ENCODE peak calls at places on chromosomes 3 and 15, in six cellular contexts. T is CD4-positive, alpha-beta T cell; K is bronchial epithelial cell; O is OCI-LY7; Z is glutamatergic neuron; H is fibroblast of lung. L is an unnamed sample.

GRCh38 chr3:14915636-14916222 is 31.7 kb upstream of the NR2C2 start:
- DNase-seq in O (peak), Z (no peak), H (no peak), T (no peak), K (peak), L (no peak)

GRCh38 chr3:149620291-149621020 is 37.4 kb downstream of the WWTR1 start:
- DNase-seq in Z (no peak), T (no peak), K (no peak), O (no peak), H (peak), L (no peak)

GRCh38 chr3:17479681-17480405 is 262.6 kb downstream of the TBC1D5 start:
- DNase-seq in Z (no peak), O (no peak), H (no peak), T (no peak), K (no peak), L (no peak)

GRCh38 chr3:64889991-64890390 is 202.2 kb upstream of the ADAMTS9 start:
- DNase-seq in O (no peak), Z (peak), H (peak), K (no peak), T (no peak), L (no peak)

GRCh38 chr3:197501879-197502620 is 53.7 kb downstream of the BDH1 start:
- DNase-seq in T (no peak), H (peak), O (peak), Z (peak), K (peak), L (no peak)

GRCh38 chr15:75591655-75592364 is 12.7 kb upstream of the PTPN9 start:
- DNase-seq in K (no peak), T (no peak), Z (no peak), O (no peak), H (no peak), L (no peak)

GRCh38 chr15:76533060-76533955 is 196.7 kb downstream of the ISL2 start:
- DNase-seq in O (no peak), H (peak), T (no peak), Z (no peak), K (peak), L (no peak)

GRCh38 chr3:56654460-56654859 is 28.6 kb downstream of the TASOR start:
- DNase-seq in H (no peak), K (no peak), O (no peak), T (no peak), Z (no peak), L (no peak)

GRCh38 chr15:50066202-50066601 is 52.8 kb downstream of the ATP8B4 start:
- DNase-seq in H (no peak), Z (no peak), K (peak), T (no peak), O (no peak), L (peak)

GRCh38 chr3:57919987-57920386 is 88.2 kb upstream of the FLNB start:
- DNase-seq in K (no peak), O (no peak), Z (no peak), T (no peak), H (no peak), L (no peak)

GRCh38 chr3:194323785-194324735 is 27.1 kb downstream of the CPN2 start:
- DNase-seq in K (no peak), Z (no peak), O (no peak), T (no peak), H (peak), L (peak)

GRCh38 chr3:37052860-37053259 is 59.5 kb downstream of the MLH1 start:
- DNase-seq in O (no peak), H (no peak), K (no peak), T (no peak), Z (no peak), L (no peak)

GRCh38 chr3:66106788-66107187 is 68.1 kb upstream of the MAGI1 start:
- DNase-seq in H (no peak), K (peak), Z (no peak), O (no peak), T (no peak), L (no peak)

GRCh38 chr3:43365601-43366305 is 79.4 kb downstream of the SNRK start:
- DNase-seq in Z (no peak), T (no peak), K (no peak), O (no peak), H (no peak), L (no peak)

GRCh38 chr3:149247025-149247710 is 25.5 kb upstream of the CP start:
- DNase-seq in O (peak), Z (no peak), T (no peak), H (peak), K (peak), L (no peak)

GRCh38 chr15:81398910-81399551 is 25.0 kb upstream of the TMC3 start:
- DNase-seq in O (no peak), T (no peak), K (peak), H (peak), Z (no peak), L (no peak)

GRCh38 chr3:171135536-171135935 is 109.0 kb upstream of the SLC2A2 start:
- DNase-seq in K (peak), T (no peak), O (no peak), Z (no peak), H (peak), L (no peak)

DNA sequence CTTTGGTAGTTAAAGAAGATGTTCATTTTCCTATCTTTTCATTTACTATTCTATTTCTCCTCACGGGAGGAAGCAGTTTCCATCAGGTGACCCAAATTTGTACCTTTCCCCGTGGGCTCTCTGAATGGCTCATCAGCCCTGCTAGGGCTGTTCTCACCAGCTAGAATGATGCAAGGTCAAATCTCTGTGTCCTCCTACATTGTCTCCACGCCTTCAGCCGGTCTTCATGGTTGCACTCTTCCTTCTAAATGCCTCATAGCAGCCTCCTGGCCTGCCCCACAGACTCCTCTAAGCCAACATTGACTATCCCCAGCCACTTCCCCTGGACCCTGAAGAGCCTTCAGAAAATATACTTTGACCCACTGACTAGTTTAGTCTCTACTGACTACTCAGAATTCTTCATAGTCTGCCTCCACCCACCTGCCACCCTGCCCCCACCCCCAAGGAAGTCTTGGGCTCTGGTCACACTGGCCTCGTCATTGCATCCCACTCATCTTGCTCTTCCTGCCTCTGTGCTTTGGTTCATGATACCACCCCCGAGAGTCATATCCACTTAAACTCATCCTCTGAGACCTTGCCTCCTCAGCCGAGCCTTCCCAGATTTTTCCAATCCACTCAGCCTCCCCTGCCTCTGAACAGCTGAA is 9.6 kb upstream of the DOCK3 start:
- DNase-seq in K (no peak), O (no peak), H (no peak), Z (no peak), T (no peak), L (no peak)
- TF ChIP-seq CTCF in K (no peak), O (no peak), H (no peak), Z (no peak), T (no peak), L (no peak)

GRCh38 chr15:89893027-89893426 is 767 bp downstream of the AP3S2 start:
- DNase-seq in H (peak), T (no peak), Z (no peak), K (peak), O (no peak), L (no peak)
- TF ChIP-seq CTCF in H (no peak), T (no peak), Z (no peak), K (no peak), O (no peak), L (no peak)

DNA sequence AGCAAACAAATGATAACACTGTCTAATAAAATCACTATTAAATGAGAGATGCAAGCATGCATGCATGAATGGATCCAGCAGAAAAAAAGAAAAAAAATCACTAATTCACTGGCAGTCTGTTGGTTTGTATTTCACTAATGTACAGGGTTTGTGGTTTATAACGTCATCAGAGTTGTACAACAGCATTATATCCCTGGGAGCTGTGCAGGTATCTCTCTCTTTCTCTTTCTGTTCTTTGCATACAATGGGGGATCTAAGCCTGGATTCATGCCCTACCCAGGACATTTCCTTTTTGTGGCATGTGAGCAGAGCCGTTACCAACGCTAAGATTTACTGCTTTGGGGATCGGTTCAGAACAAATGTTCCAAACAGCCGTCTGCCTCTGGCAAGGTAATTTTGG is 229.5 kb downstream of the SOX2 start:
- DNase-seq in Z (no peak), H (no peak), T (no peak), O (no peak), K (peak), L (no peak)
- TF ChIP-seq CTCF in Z (no peak), H (no peak), T (no peak), O (no peak), K (no peak), L (no peak)

DNA sequence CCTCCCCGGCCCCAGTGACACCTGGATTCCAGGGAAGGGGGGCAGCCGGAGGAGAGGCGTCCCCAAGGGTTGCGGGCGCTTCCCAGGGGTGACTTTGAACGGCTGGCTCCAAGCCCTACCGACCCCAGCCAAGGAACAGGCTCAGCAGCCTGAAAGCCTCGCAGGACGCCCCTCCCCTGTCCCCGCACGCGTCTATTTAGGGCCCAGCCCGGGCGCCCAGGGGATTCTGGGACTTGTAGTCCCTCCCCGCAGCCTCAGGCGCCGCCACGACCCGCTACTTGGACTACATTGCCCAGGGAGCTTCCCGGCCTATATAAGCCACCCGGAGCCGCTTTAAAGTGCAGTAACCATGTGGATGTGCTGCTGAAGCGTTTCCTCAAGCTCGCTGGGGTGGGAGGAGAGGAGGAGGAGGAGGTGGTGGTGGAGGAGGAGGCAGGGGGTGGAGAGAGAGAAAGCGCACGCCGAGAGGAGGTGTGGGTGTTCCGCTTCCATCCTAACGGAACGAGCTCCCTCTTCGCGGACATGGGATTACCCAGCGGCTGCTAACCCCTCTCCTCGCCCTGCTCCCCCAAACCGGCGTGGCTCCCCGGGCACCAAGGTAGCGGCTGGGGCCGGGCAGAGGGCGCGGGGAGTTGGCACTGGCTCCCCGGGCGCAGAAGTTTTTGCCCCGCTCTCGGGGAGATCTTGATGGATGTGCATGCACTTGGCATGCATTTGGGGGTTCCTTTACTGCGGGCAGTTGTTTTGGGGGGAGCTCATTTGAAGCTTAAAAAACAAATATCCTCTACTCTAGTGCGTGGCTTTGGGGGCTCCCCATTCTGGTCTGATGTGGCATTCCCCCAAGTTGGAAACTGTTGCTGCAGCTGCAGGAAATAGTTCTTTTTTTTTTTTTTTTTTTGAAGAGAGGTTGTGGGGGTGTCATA is at the start of gene ITPR1:
- DNase-seq in K (peak), T (peak), Z (peak), H (peak), O (peak), L (peak)
- TF ChIP-seq CTCF in K (no peak), T (no peak), Z (no peak), H (no peak), O (no peak), L (no peak)

GRCh38 chr3:184134746-184135148 is 411 bp upstream of the EIF2B5 start:
- DNase-seq in O (no peak), H (peak), K (no peak), Z (no peak), T (no peak), L (no peak)

GRCh38 chr3:184132947-184133346 is 2.2 kb upstream of the EIF2B5 start:
- DNase-seq in K (no peak), Z (no peak), O (no peak), H (no peak), T (no peak), L (no peak)

GRCh38 chr3:184135149-184135910 is at the start of gene EIF2B5:
- DNase-seq in H (peak), Z (peak), K (peak), O (peak), T (peak), L (peak)

GRCh38 chr3:184135911-184136260 is 728 bp downstream of the EIF2B5 start:
- DNase-seq in T (no peak), Z (no peak), H (no peak), O (no peak), K (no peak), L (no peak)

GRCh38 chr3:184133840-184134745 is 1.1 kb upstream of the EIF2B5 start:
- DNase-seq in T (no peak), Z (peak), O (peak), H (peak), K (peak), L (peak)
- TF ChIP-seq CTCF in T (no peak), Z (no peak), O (no peak), H (no peak), K (no peak), L (no peak)

DNA sequence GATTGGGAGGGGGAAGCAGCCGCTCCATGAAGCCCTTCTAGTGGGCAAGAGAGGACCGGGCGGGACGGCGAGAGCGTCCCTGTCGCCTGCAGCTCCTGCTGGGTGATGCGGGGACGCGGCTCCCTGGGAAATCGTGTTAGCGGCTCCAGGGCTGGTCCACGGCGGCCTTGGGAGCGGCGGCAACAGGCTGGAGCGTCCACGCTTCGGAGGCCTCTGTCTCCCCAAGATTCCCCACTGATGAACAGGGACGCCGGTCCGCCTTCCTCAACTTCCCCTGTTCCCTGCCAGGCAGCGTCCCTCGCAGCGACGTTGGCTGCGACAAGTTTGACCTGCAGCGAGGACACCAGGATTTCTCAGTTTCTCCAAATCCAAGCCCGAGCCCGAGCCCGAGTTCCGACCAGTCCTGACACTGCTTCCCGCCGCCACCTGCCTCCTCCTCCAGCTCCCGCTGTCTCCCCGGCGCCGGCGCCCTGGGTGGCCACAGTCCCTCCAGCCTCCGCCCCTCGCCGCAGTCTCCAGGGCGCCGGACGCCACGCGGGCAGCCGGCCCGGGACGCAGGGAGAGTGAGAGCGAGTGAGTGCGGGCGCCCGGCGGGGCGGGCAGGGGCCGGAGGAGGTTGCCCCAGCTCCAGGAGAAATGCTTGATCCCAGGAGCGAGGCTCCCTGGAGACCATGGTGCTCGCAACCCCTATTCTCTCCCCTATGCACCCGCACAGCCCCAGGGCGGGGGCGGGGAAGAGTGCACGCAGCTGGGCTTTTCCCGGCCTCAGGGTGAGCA is 78.1 kb upstream of the RNF7 start:
- DNase-seq in T (no peak), O (no peak), H (peak), Z (peak), K (no peak), L (no peak)
- TF ChIP-seq CTCF in T (no peak), O (no peak), H (no peak), Z (no peak), K (no peak), L (no peak)

GRCh38 chr3:2024037-2024436 is 74.6 kb upstream of the CNTN4 start:
- DNase-seq in T (no peak), Z (no peak), K (no peak), O (no peak), H (no peak), L (no peak)
- TF ChIP-seq CTCF in T (no peak), Z (no peak), K (no peak), O (no peak), H (no peak), L (no peak)

GRCh38 chr3:125191256-125191655 is 21.3 kb downstream of the SLC12A8 start:
- DNase-seq in K (no peak), O (no peak), Z (no peak), T (no peak), H (peak), L (no peak)

GRCh38 chr3:125194061-125194848 is 18.3 kb downstream of the SLC12A8 start:
- DNase-seq in O (no peak), H (peak), T (no peak), K (peak), Z (no peak), L (no peak)

GRCh38 chr3:125190781-125191180 is 21.8 kb downstream of the SLC12A8 start:
- DNase-seq in H (no peak), Z (no peak), K (no peak), O (no peak), T (no peak), L (no peak)

GRCh38 chr3:125191730-125192129 is 20.8 kb downstream of the SLC12A8 start:
- DNase-seq in K (peak), T (no peak), O (no peak), Z (no peak), H (no peak), L (no peak)

DNA sequence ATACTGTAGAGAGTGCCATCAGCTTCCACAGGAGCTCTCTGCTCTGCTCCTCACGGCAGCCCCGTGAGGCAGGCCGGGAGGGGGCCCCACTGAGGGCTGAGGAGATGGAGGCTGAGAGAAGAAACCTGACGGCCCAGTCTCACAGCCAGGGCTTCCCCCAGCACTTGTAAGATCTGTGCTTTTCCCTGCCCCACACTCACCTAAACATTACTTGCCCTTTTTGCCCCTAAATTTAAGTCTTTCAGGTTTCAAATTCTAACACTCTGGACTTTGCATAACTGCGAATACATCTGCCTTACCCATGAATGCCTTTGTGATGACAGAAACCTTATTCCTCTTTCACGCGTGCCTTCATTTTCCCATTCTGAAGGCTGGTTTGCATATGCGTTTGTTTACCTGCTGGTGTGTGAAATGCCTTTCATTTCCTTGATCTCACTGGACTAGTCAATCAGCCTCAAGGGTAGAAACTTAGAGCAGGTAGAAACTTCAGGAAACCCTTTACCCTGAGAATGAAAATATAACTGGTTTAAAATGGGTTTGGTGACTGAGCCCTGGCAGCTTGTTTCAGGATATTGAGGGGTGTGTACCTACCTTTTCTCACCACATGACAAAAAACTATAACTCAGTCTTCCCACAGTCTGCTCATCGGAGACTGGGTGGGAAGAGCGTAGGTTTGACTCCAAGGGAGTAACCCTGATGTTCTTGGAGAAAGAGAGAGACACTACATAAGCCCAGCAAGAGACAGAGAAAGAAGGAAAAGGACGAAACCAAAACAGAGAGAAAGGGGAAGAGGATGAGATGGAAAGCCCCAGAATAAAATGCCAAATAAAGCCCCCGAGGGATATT is 20.1 kb downstream of the SLC12A8 start:
- DNase-seq in Z (no peak), H (no peak), K (peak), O (peak), T (no peak), L (no peak)
- TF ChIP-seq CTCF in Z (no peak), H (no peak), K (peak), O (peak), T (no peak), L (no peak)

DNA sequence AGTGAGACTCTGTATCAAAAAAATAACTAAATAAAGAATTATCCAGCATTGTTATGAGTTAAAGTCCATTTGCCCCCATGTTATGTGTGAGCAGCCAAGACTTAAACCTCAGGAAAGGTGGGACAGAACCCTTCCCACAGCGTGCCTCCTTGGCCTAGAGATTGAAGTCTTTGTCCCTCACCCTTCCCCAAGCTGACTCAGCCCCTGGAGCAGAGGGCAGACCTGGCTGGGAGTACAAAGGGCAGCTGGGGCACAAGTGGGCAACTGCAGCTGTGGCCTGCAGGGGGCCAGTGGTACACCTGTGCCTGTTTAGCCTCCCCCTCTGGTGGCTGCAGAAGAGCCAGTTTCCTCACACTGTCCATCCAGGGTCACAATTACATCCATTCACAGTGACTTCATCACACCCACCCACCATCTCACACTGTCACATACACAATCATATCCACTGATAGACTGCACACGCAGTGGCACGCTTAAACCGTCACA is 940 bp upstream of the ACY1 start:
- DNase-seq in T (no peak), K (no peak), O (peak), H (no peak), Z (no peak), L (peak)
- TF ChIP-seq CTCF in T (peak), K (peak), O (peak), H (peak), Z (peak), L (peak)